ENCODE peak calls at places on chromosomes 11 and 22, in seven cellular contexts. One of them, this sample, is unnamed.

GRCh38 chr11:9815486-9816136 is 151.7 kb downstream of the SWAP70 start:
- DNase-seq in hypothalamus: no peak
- DNase-seq in GM19239: no peak
- DNase-seq in activated naive CD8-positive, alpha-beta T cell treated with anti-CD3 and anti-CD28 coated beads, Interleukin-2, amount 10 ng/mL, durations not matched to agents 7 days and 5 days: no peak
- DNase-seq in heart left ventricle: no peak
- DNase-seq in mucosa of gallbladder: no peak
- DNase-seq in prostate gland: no peak
- DNase-seq in this sample: peak

GRCh38 chr11:102929966-102930365 is 25.6 kb downstream of the MMP13 start:
- DNase-seq in activated naive CD8-positive, alpha-beta T cell treated with anti-CD3 and anti-CD28 coated beads, Interleukin-2, amount 10 ng/mL, durations not matched to agents 7 days and 5 days: no peak
- DNase-seq in GM19239: no peak
- DNase-seq in prostate gland: no peak
- DNase-seq in hypothalamus: no peak
- DNase-seq in heart left ventricle: no peak
- DNase-seq in mucosa of gallbladder: no peak
- DNase-seq in this sample: no peak

GRCh38 chr11:15947681-15948648 is 408.4 kb downstream of the SOX6 start:
- DNase-seq in mucosa of gallbladder: peak
- DNase-seq in prostate gland: no peak
- DNase-seq in GM19239: no peak
- DNase-seq in hypothalamus: no peak
- DNase-seq in activated naive CD8-positive, alpha-beta T cell treated with anti-CD3 and anti-CD28 coated beads, Interleukin-2, amount 10 ng/mL, durations not matched to agents 7 days and 5 days: no peak
- DNase-seq in heart left ventricle: no peak
- DNase-seq in this sample: no peak

GRCh38 chr11:60899021-60899936 is 7.1 kb downstream of the PRPF19 start:
- DNase-seq in activated naive CD8-positive, alpha-beta T cell treated with anti-CD3 and anti-CD28 coated beads, Interleukin-2, amount 10 ng/mL, durations not matched to agents 7 days and 5 days: no peak
- DNase-seq in GM19239: no peak
- DNase-seq in mucosa of gallbladder: peak
- DNase-seq in prostate gland: peak
- DNase-seq in heart left ventricle: no peak
- DNase-seq in hypothalamus: no peak
- DNase-seq in this sample: peak

GRCh38 chr11:113314389-113315301 is at the start of gene TTC12:
- DNase-seq in mucosa of gallbladder: peak
- DNase-seq in hypothalamus: peak
- DNase-seq in prostate gland: peak
- DNase-seq in activated naive CD8-positive, alpha-beta T cell treated with anti-CD3 and anti-CD28 coated beads, Interleukin-2, amount 10 ng/mL, durations not matched to agents 7 days and 5 days: peak
- DNase-seq in heart left ventricle: peak
- DNase-seq in GM19239: peak
- DNase-seq in this sample: peak

GRCh38 chr11:57224537-57224936 is 12.5 kb downstream of the APLNR start:
- DNase-seq in GM19239: no peak
- DNase-seq in prostate gland: no peak
- DNase-seq in heart left ventricle: no peak
- DNase-seq in mucosa of gallbladder: no peak
- DNase-seq in activated naive CD8-positive, alpha-beta T cell treated with anti-CD3 and anti-CD28 coated beads, Interleukin-2, amount 10 ng/mL, durations not matched to agents 7 days and 5 days: no peak
- DNase-seq in hypothalamus: no peak
- DNase-seq in this sample: no peak

GRCh38 chr22:31896472-31896871 is 47.9 kb upstream of the YWHAH start:
- DNase-seq in hypothalamus: no peak
- DNase-seq in GM19239: no peak
- DNase-seq in mucosa of gallbladder: no peak
- DNase-seq in prostate gland: no peak
- DNase-seq in heart left ventricle: no peak
- DNase-seq in activated naive CD8-positive, alpha-beta T cell treated with anti-CD3 and anti-CD28 coated beads, Interleukin-2, amount 10 ng/mL, durations not matched to agents 7 days and 5 days: no peak
- DNase-seq in this sample: no peak

GRCh38 chr11:111327908-111328624 is 29.7 kb downstream of the POU2AF3 start:
- DNase-seq in prostate gland: peak
- DNase-seq in GM19239: no peak
- DNase-seq in mucosa of gallbladder: peak
- DNase-seq in activated naive CD8-positive, alpha-beta T cell treated with anti-CD3 and anti-CD28 coated beads, Interleukin-2, amount 10 ng/mL, durations not matched to agents 7 days and 5 days: no peak
- DNase-seq in hypothalamus: no peak
- DNase-seq in heart left ventricle: peak
- DNase-seq in this sample: no peak

GRCh38 chr22:49503321-49503720 is 324.4 kb downstream of the BRD1 start:
- DNase-seq in activated naive CD8-positive, alpha-beta T cell treated with anti-CD3 and anti-CD28 coated beads, Interleukin-2, amount 10 ng/mL, durations not matched to agents 7 days and 5 days: no peak
- DNase-seq in hypothalamus: no peak
- DNase-seq in prostate gland: no peak
- DNase-seq in GM19239: no peak
- DNase-seq in mucosa of gallbladder: no peak
- DNase-seq in heart left ventricle: no peak
- DNase-seq in this sample: no peak

GRCh38 chr22:19710769-19711106 is 3.6 kb upstream of the SEPTIN5 start:
- DNase-seq in prostate gland: no peak
- DNase-seq in activated naive CD8-positive, alpha-beta T cell treated with anti-CD3 and anti-CD28 coated beads, Interleukin-2, amount 10 ng/mL, durations not matched to agents 7 days and 5 days: no peak
- DNase-seq in mucosa of gallbladder: no peak
- DNase-seq in GM19239: no peak
- DNase-seq in heart left ventricle: no peak
- DNase-seq in hypothalamus: no peak
- DNase-seq in this sample: no peak

GRCh38 chr22:48895341-48895740 is 932.3 kb downstream of the BRD1 start:
- DNase-seq in heart left ventricle: no peak
- DNase-seq in activated naive CD8-positive, alpha-beta T cell treated with anti-CD3 and anti-CD28 coated beads, Interleukin-2, amount 10 ng/mL, durations not matched to agents 7 days and 5 days: no peak
- DNase-seq in prostate gland: no peak
- DNase-seq in mucosa of gallbladder: no peak
- DNase-seq in GM19239: no peak
- DNase-seq in hypothalamus: no peak
- DNase-seq in this sample: no peak